ENCODE peak calls at places on chromosomes 12 and 14, in four cellular contexts. P is GM04503; F is activated T-helper 1 cell treated with Interleukin-2 at 50 U/mL for 16 hours; E is CD4-positive, alpha-beta memory T cell. K is an unnamed sample.

GRCh38 chr12:32895688-32896437 is 714 bp downstream of the PKP2 start:
- DNase-seq in P (no peak), F (no peak), E (no peak), K (no peak)

GRCh38 chr14:46018846-46019420 is 632.6 kb downstream of the RPL10L start:
- DNase-seq in P (no peak), F (no peak), E (no peak), K (no peak)

GRCh38 chr12:1532796-1533195 is 61.6 kb downstream of the FBXL14 start:
- DNase-seq in P (no peak), F (no peak), E (no peak), K (no peak)

GRCh38 chr12:74144396-74144795 is 393.2 kb upstream of the ATXN7L3B start:
- DNase-seq in P (no peak), F (no peak), E (no peak), K (no peak)

GRCh38 chr12:63978519-63978918 is 134.0 kb downstream of the SRGAP1 start:
- DNase-seq in P (peak), F (no peak), E (no peak), K (no peak)

GRCh38 chr12:5070090-5070489 is 26.4 kb downstream of the KCNA5 start:
- DNase-seq in P (no peak), F (no peak), E (no peak), K (no peak)

GRCh38 chr12:12228402-12228801 is 38.4 kb downstream of the LRP6 start:
- DNase-seq in P (no peak), F (no peak), E (no peak), K (no peak)

GRCh38 chr12:31034372-31034771 is 39.3 kb upstream of the DDX11 start:
- DNase-seq in P (no peak), F (no peak), E (no peak), K (no peak)

GRCh38 chr12:70121562-70121961 is 121.7 kb upstream of the CNOT2 start:
- DNase-seq in P (no peak), F (no peak), E (no peak), K (no peak)

GRCh38 chr14:96253140-96253539 is 2.9 kb upstream of the BDKRB1 start:
- DNase-seq in P (peak), F (no peak), E (no peak), K (no peak)

GRCh38 chr12:25929096-25929637 is 29.3 kb upstream of the RASSF8 start:
- DNase-seq in P (no peak), F (no peak), E (no peak), K (no peak)

GRCh38 chr12:71848212-71848611 is 8.7 kb downstream of the TBC1D15 start:
- DNase-seq in P (no peak), F (no peak), E (no peak), K (no peak)

GRCh38 chr12:113403435-113404415 is at the start of gene SDS:
- DNase-seq in P (no peak), F (no peak), E (no peak), K (no peak)

GRCh38 chr12:106841471-106842302 is 67.2 kb downstream of the RIC8B start:
- DNase-seq in P (no peak), F (no peak), E (peak), K (no peak)

GRCh38 chr12:27868165-27868564 is 88.1 kb upstream of the MANSC4 start:
- DNase-seq in P (peak), F (no peak), E (no peak), K (no peak)

GRCh38 chr14:102711207-102711606 is 66.0 kb upstream of the TRAF3 start:
- DNase-seq in P (no peak), F (no peak), E (no peak), K (no peak)

GRCh38 chr12:55619352-55620138 is 17.1 kb upstream of the OR10P1 start:
- DNase-seq in P (peak), F (no peak), E (peak), K (no peak)

GRCh38 chr12:29710104-29710503 is 73.6 kb downstream of the TMTC1 start:
- DNase-seq in P (no peak), F (no peak), E (no peak), K (no peak)

GRCh38 chr12:89949457-89950195 is 241.0 kb upstream of the ATP2B1 start:
- DNase-seq in P (peak), F (peak), E (peak), K (peak)

GRCh38 chr12:82415402-82415801 is 57.1 kb downstream of the METTL25 start:
- DNase-seq in P (peak), F (no peak), E (no peak), K (no peak)

GRCh38 chr12:80877706-80878384 is 59.9 kb downstream of the LIN7A start:
- DNase-seq in P (no peak), F (no peak), E (no peak), K (no peak)

GRCh38 chr14:89246290-89246689 is 170.7 kb downstream of the FOXN3 start:
- DNase-seq in P (no peak), F (no peak), E (no peak), K (no peak)